ENCODE peak calls at places on chromosomes 16 and 17, in eight cellular contexts. C, Y, M, K, H, O, S and J are unnamed samples.

GRCh38 chr17:13462161-13462560 is 139.6 kb downstream of the HS3ST3A1 start:
- DNase-seq in C (peak; percentile 67), Y (no peak), M (no peak), K (no peak), H (no peak), O (no peak), S (no peak), J (no peak)

GRCh38 chr16:89300311-89300975 is 82.9 kb downstream of the ZNF778 start:
- DNase-seq in C (no peak), Y (no peak), M (no peak), K (no peak), H (no peak), O (no peak), S (no peak), J (peak; percentile 58)

GRCh38 chr17:18043491-18043890 is 4.3 kb downstream of the GID4 start:
- DNase-seq in C (no peak), Y (no peak), M (no peak), K (no peak), H (peak; percentile 35), O (no peak), S (no peak), J (peak; percentile 24)

GRCh38 chr16:4273858-4274291 is 1.1 kb upstream of the TFAP4 start:
- DNase-seq in C (no peak), Y (no peak), M (no peak), K (peak; percentile 22), H (peak; percentile 67), O (peak; percentile 31), S (peak; percentile 50), J (peak; percentile 57)

GRCh38 chr16:79980650-79981521 is 380.3 kb upstream of the MAF start:
- DNase-seq in C (no peak), Y (no peak), M (no peak), K (no peak), H (peak; percentile 26), O (no peak), S (no peak), J (no peak)

GRCh38 chr17:76633628-76634328 is 9.8 kb downstream of the ST6GALNAC1 start:
- DNase-seq in C (no peak), Y (no peak), M (no peak), K (no peak), H (no peak), O (no peak), S (no peak), J (no peak)

GRCh38 chr17:41864837-41865595 is at the start of gene KLHL11:
- DNase-seq in C (peak; percentile 76), Y (peak; percentile 57), M (peak; percentile 17), K (peak; percentile 73), H (peak; percentile 77), O (peak; percentile 62), S (peak; percentile 85), J (peak; percentile 89)

GRCh38 chr16:74936902-74937560 is 47.9 kb downstream of the WDR59 start:
- DNase-seq in C (peak; percentile 31), Y (no peak), M (peak; percentile 66), K (no peak), H (no peak), O (no peak), S (no peak), J (no peak)

GRCh38 chr16:23280483-23280967 is 21.6 kb upstream of the SCNN1B start:
- DNase-seq in C (no peak), Y (no peak), M (no peak), K (no peak), H (peak; percentile 95), O (no peak), S (no peak), J (no peak)

GRCh38 chr17:63647065-63647725 is 25.0 kb downstream of the MAP3K3 start:
- DNase-seq in C (no peak), Y (no peak), M (peak; percentile 23), K (no peak), H (peak; percentile 40), O (no peak), S (no peak), J (no peak)